ENCODE peak calls at places on chromosomes 6 and 20, in five cellular contexts. F is ovary, L is uterus, U is heart right ventricle, J is Peyer's patch. W is an unnamed sample.

GRCh38 chr20:38473353-38473795 is 731 bp downstream of the RALGAPB start:
- DNase-seq in F (no peak), L (no peak), U (peak), J (no peak), W (no peak)

GRCh38 chr20:54650201-54650722 is 174.9 kb downstream of the DOK5 start:
- DNase-seq in F (no peak), L (no peak), U (no peak), J (no peak), W (no peak)

GRCh38 chr6:34170341-34170740 is 24.5 kb upstream of the GRM4 start:
- DNase-seq in F (no peak), L (no peak), U (no peak), J (peak), W (no peak)

GRCh38 chr6:29777319-29777718 is 50.3 kb upstream of the HLA-G start:
- DNase-seq in F (no peak), L (no peak), U (no peak), J (no peak), W (no peak)

GRCh38 chr6:113385020-113385431 is 472.1 kb upstream of the MARCKS start:
- DNase-seq in F (no peak), L (no peak), U (no peak), J (no peak), W (no peak)

GRCh38 chr6:16471222-16471784 is 232.9 kb downstream of the GMPR start:
- DNase-seq in F (no peak), L (no peak), U (no peak), J (no peak), W (no peak)

GRCh38 chr6:12263403-12263802 is 26.8 kb upstream of the EDN1 start:
- DNase-seq in F (no peak), L (no peak), U (no peak), J (no peak), W (no peak)

GRCh38 chr6:156652231-156652750 is 124.9 kb upstream of the ARID1B start:
- DNase-seq in F (no peak), L (no peak), U (no peak), J (no peak), W (no peak)

GRCh38 chr6:31865205-31866118 is 2.8 kb upstream of the NEU1 start:
- DNase-seq in F (no peak), L (no peak), U (no peak), J (no peak), W (no peak)

GRCh38 chr6:63807056-63807455 is 171.5 kb downstream of the PHF3 start:
- DNase-seq in F (no peak), L (no peak), U (no peak), J (no peak), W (no peak)

GRCh38 chr6:63805808-63806572 is 170.4 kb downstream of the PHF3 start:
- DNase-seq in F (no peak), L (no peak), U (no peak), J (peak), W (no peak)

GRCh38 chr6:63804381-63804956 is 168.9 kb downstream of the PHF3 start:
- DNase-seq in F (no peak), L (no peak), U (no peak), J (no peak), W (no peak)

GRCh38 chr6:63806573-63806913 is 170.9 kb downstream of the PHF3 start:
- DNase-seq in F (no peak), L (no peak), U (no peak), J (no peak), W (no peak)

DNA sequence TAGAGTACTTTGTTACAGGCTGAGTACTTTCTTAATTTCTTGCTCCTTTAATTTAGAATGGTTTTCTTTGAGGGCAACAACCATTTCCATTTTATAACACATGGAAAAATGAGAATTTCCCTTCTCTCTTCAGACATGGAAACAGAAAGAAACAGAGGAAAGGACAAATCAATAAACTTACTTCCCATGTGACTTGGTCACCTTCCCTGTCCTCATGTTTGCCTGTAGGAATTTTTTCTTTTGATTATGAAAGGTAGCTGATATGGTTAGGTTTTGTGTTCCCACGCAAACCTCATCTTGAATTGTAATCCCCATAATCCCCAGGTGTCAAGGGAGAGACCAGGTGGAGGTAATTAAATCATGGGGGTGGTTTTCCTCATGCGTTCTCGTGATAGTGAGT is 169.7 kb downstream of the PHF3 start:
- DNase-seq in F (no peak), L (no peak), U (no peak), J (no peak), W (no peak)
- H3K27ac ChIP-seq in F (no peak), L (peak), U (no peak), J (no peak), W (no peak)

DNA sequence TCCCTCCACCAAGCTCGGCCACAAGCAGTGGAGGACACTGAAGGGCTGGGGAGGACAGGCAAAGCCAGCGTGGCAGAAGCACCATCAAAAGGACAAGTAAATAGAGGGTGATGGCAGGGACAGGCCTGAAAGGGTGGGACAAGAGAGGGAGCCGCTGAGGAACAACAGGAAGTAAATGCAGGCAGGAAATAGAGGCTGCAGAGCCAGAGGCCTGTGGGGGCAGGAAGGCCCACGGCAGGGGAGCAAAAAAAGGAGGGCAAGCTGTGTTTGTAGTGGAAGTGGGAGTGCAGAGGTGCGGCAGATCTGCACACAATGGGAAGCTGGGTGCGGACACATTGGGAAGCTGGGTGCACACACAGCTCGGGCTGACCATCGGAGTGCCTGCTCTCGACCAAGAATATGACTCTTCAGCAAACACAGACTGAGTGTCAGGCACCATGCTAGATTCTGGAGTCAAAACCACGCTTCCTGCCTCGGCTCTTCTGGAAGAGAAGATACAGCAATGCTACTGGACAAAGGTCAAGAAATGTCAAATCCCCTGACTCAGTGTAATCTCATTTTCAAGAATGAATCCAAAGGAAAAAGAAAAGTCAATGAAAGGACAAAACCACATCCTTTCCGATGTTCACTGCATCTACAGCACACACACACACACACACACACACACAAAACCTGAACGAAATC is 40.4 kb upstream of the RAB22A start:
- DNase-seq in F (no peak), L (no peak), U (no peak), J (no peak), W (no peak)
- TF ChIP-seq CTCF in F (no peak), L (no peak), U (no peak), J (no peak), W (no peak)

GRCh38 chr20:33668087-33668790 is 1.5 kb downstream of the ACTL10 start:
- DNase-seq in F (peak), L (peak), U (peak), J (peak), W (peak)
- H3K4me3 ChIP-seq in F (peak), L (peak), U (peak), J (peak), W (peak)

DNA sequence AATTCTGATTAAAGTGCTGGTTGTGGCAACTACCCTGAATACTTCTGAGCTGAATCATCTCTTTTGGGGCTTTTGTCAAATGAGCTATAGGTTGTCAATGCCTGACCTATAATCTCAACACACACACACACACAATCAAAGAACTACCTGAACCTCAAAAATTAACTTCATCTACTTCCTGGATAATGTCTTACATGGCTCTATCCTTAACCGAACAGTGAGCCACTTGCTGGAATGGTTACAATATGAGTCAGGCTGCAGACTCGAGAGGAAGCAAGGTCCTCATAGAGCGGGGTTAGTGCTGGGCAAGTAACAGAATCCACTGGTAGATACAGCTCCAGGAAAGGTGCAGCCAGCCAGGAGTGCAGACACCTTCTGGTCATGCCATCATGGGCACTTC is 70.6 kb upstream of the DST start:
- DNase-seq in F (peak), L (peak), U (peak), J (peak), W (no peak)
- H3K27ac ChIP-seq in F (no peak), L (peak), U (peak), J (no peak), W (no peak)

GRCh38 chr20:35947489-35947888 is 6.8 kb downstream of the SCAND1 start:
- DNase-seq in F (no peak), L (no peak), U (no peak), J (no peak), W (no peak)
- TF ChIP-seq CTCF in F (no peak), L (no peak), U (no peak), J (no peak), W (no peak)

DNA sequence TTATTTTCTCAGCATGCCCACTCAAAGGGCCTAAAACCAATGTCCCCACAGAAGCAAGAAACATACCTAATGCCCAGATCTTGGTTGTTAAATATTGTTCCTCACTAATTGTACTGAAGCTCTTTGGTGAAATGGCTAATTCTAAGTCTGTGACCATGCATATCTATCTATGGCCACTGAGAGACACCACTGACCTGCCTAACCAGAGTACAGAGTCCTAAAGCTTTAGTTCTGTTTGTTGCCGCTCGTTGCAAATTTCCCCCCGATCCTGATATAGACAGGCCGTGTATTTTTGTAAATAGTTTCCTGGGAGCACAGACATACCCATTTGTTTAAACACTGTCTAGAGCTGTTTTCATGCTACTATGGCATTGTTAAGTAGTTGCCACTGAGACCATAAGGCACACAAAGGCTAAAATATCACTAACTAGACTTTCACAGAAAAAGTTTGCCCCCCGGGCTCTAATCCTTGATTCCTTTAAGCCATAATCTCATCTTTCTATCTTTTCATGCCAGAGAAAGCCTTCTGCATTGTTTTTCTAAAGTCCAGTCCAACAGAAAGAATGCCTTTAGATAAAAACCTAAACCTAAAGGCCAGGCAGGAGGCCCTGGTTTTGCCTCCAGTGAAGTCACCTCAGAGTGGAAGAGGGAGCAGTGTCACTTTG is 48.7 kb downstream of the DNAAF9 start:
- DNase-seq in F (no peak), L (no peak), U (no peak), J (no peak), W (no peak)
- H3K4me3 ChIP-seq in F (no peak), L (no peak), U (no peak), J (no peak), W (no peak)

GRCh38 chr6:21918666-21919065 is 325.1 kb downstream of the SOX4 start:
- DNase-seq in F (no peak), L (no peak), U (no peak), J (no peak), W (no peak)

GRCh38 chr6:21911208-21911607 is 317.7 kb downstream of the SOX4 start:
- DNase-seq in F (no peak), L (no peak), U (no peak), J (no peak), W (no peak)

GRCh38 chr6:21918081-21918480 is 324.5 kb downstream of the SOX4 start:
- DNase-seq in F (no peak), L (no peak), U (no peak), J (no peak), W (no peak)

GRCh38 chr6:21914121-21914973 is 320.8 kb downstream of the SOX4 start:
- DNase-seq in F (peak), L (peak), U (peak), J (peak), W (no peak)

DNA sequence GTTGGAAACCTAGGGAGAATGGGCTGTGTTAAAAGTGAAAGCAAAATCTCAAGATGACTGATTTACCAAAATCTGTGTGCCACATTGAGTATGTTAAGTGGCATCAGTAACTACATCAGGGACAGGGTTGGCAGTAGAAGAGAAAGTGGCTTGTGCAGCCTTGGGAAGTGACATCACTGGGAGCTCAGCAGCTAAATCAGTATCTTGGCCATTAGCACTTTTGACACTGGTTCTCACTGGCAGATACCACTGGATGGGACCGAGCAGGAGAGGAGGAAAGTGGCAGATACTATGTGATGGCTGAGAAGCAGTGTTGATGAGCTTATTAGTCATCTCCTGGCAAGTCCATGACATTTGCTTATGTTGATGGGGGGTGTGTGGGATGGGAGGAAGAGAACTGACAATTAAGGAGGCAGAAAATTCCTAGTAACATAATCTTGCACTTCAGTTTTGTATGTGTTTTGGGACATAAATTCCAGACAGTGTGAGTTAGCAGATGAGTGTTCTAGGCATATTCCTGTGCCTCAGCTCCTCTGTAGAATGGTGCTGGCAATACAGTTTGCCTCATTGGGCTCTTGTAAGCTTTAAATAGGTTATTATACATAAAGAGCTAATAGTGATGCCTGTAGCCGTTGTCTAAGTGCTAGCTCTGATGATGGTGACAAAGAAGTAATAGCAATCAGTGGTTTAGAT is 322.3 kb downstream of the SOX4 start:
- DNase-seq in F (no peak), L (no peak), U (no peak), J (no peak), W (no peak)
- H3K27ac ChIP-seq in F (no peak), L (peak), U (no peak), J (no peak), W (no peak)

DNA sequence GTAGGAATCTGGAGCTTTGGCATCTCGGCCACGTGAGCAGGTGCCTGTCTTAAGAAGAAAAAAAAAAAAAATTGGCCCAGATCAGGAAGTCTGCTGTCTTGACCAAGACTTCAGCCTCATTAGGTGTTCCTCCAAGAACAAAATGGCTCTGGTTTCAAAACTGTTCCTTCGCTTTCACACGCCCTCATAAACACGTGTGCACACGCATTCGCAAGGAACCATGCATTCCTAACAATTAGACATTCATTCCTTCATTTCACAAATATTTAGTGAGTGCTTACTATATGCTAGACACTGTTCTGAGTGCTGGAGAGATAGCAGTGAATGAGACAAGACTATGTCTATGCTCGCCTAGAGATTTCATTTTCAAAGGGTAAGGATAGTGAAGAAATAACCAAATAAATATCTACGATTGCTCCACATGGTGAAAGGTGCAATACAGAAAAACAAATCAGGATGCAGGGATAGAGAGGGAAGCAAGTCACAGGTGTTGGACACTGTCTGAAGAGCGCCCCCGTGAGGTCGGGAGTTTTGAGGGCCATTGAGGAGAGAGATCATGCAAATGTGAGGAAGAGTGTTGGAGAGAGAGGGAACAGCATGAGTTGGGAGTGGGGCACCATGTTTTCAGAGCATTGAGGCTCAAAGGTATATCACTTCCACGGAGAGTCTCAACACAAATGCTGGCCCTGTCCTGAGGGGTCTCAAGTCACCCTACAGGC is 53.3 kb downstream of the CCDC170 start:
- DNase-seq in F (no peak), L (no peak), U (no peak), J (no peak), W (no peak)
- TF ChIP-seq CTCF in F (no peak), L (no peak), U (no peak), J (no peak), W (no peak)

GRCh38 chr20:57471496-57472210 is 53.3 kb downstream of the CTCFL start:
- DNase-seq in F (no peak), L (no peak), U (no peak), J (peak), W (no peak)
- H3K4me3 ChIP-seq in F (no peak), L (no peak), U (no peak), J (no peak), W (no peak)

DNA sequence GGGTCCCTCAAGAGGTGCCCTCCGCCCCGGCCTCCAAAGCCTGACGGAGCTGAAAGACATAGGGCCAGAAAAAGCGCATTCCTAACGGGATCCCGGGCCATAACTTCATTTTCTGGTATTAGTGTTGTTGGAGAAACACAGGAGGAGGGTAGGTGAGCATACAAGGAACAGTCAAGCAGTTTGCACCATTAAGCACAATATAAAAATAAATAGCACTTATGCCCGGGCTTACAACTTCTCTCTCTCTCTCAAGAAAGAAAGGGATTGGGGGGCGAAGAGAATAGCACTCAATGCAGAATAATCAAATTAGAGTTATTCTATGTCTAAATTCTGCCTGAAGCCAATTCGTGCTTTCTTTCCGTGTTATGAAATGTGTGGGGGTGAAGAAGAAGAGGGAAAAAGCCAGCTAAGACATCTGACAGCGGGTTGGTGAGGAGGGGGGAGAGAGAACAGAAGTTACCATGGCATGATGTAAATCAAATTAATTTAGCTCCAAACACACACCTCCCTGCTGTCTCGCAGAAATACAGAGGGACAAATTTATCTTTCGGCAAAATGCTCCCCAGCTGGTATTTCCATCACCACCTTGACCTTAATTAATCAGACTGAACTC is 493 bp upstream of the METTL24 start:
- DNase-seq in F (no peak), L (no peak), U (no peak), J (no peak), W (no peak)
- H3K27ac ChIP-seq in F (peak), L (peak), U (peak), J (peak), W (peak)

W was measured in dorsolateral prefrontal cortex.